ENCODE peak calls at places on chromosomes 4 and X, in four cellular contexts. U is cardiac muscle cell, D is tibial nerve, V is HFF-Myc. A is an unnamed sample.

GRCh38 chr4:55437356-55437796 is 41.6 kb downstream of the TMEM165 start:
- DNase-seq in U (no peak), D (no peak), V (no peak), A (peak)

GRCh38 chr4:138320030-138320429 is 77.9 kb upstream of the SLC7A11 start:
- DNase-seq in U (no peak), D (no peak), V (no peak), A (no peak)

GRCh38 chr4:147865926-147866325 is 134.0 kb downstream of the ARHGAP10 start:
- DNase-seq in U (no peak), D (no peak), V (no peak), A (peak)

GRCh38 chrX:113919387-113919786 is 664.5 kb upstream of the HTR2C start:
- DNase-seq in U (no peak), D (no peak), V (no peak), A (no peak)

GRCh38 chr4:52028970-52029369 is 8.8 kb upstream of the LRRC66 start:
- DNase-seq in U (no peak), D (no peak), V (peak), A (peak)

GRCh38 chr4:17577660-17578481 is 873 bp downstream of the LAP3 start:
- DNase-seq in U (peak), D (peak), V (no peak), A (peak)

GRCh38 chrX:54045563-54046228 is 1.4 kb upstream of the PHF8 start:
- DNase-seq in U (no peak), D (no peak), V (no peak), A (no peak)

GRCh38 chrX:148380107-148380506 is 120.3 kb upstream of the AFF2 start:
- DNase-seq in U (no peak), D (no peak), V (no peak), A (no peak)

GRCh38 chr4:37236165-37236564 is 8.4 kb upstream of the NWD2 start:
- DNase-seq in U (no peak), D (no peak), V (no peak), A (no peak)

GRCh38 chr4:48543796-48544195 is 53.7 kb downstream of the ZAR1 start:
- DNase-seq in U (no peak), D (no peak), V (no peak), A (peak)

GRCh38 chrX:54481751-54482150 is 14.3 kb downstream of the FGD1 start:
- DNase-seq in U (no peak), D (no peak), V (no peak), A (no peak)

GRCh38 chr4:15756361-15756861 is 21.7 kb upstream of the CD38 start:
- DNase-seq in U (no peak), D (no peak), V (peak), A (peak)

GRCh38 chr4:115596265-115597001 is 483.0 kb upstream of the NDST4 start:
- DNase-seq in U (no peak), D (no peak), V (no peak), A (no peak)

GRCh38 chrX:148501121-148502066 is 977 bp downstream of the AFF2 start:
- DNase-seq in U (peak), D (no peak), V (no peak), A (no peak)

GRCh38 chr4:3295837-3296624 is 3.2 kb downstream of the RGS12 start:
- DNase-seq in U (no peak), D (no peak), V (no peak), A (no peak)

GRCh38 chr4:109826719-109827118 is 1.1 kb upstream of the RRH start:
- DNase-seq in U (peak), D (no peak), V (no peak), A (peak)

GRCh38 chrX:135328421-135329005 is 19.2 kb downstream of the ETDC start:
- DNase-seq in U (no peak), D (no peak), V (no peak), A (peak)

GRCh38 chr4:187550256-187550950 is 445.2 kb upstream of the ZFP42 start:
- DNase-seq in U (no peak), D (no peak), V (no peak), A (peak)

GRCh38 chr4:111466821-111467605 is 678.2 kb upstream of the FAM241A start:
- DNase-seq in U (no peak), D (no peak), V (no peak), A (no peak)

GRCh38 chr4:111464251-111465045 is 680.8 kb upstream of the FAM241A start:
- DNase-seq in U (no peak), D (no peak), V (no peak), A (no peak)
- H3K4me3 ChIP-seq in U (no peak), D (no peak), V (no peak), A (no peak)

GRCh38 chrX:154140742-154141141 is 3.3 kb upstream of the OPN1LW start:
- DNase-seq in U (no peak), D (no peak), V (no peak), A (no peak)

GRCh38 chrX:154140206-154140605 is 3.8 kb upstream of the OPN1LW start:
- DNase-seq in U (no peak), D (no peak), V (no peak), A (no peak)

GRCh38 chrX:154135458-154136229 is 8.4 kb upstream of the OPN1LW start:
- DNase-seq in U (no peak), D (no peak), V (no peak), A (no peak)

GRCh38 chrX:154138857-154139256 is 5.2 kb upstream of the OPN1LW start:
- DNase-seq in U (no peak), D (no peak), V (no peak), A (no peak)

GRCh38 chrX:154136627-154137161 is 7.3 kb upstream of the OPN1LW start:
- DNase-seq in U (peak), D (peak), V (no peak), A (peak)
- TF ChIP-seq CTCF in U (peak), D (peak), V (peak), A (peak)

GRCh38 chrX:3345281-3346081 is 971 bp downstream of the MXRA5 start:
- DNase-seq in U (peak), D (no peak), V (no peak), A (peak)

GRCh38 chrX:3348191-3348590 is 1.7 kb upstream of the MXRA5 start:
- DNase-seq in U (no peak), D (no peak), V (no peak), A (no peak)

GRCh38 chrX:3351287-3351686 is 4.8 kb upstream of the MXRA5 start:
- DNase-seq in U (no peak), D (no peak), V (no peak), A (no peak)

GRCh38 chrX:3346436-3347329 is at the start of gene MXRA5:
- DNase-seq in U (peak), D (no peak), V (no peak), A (peak)
- H3K4me3 ChIP-seq in U (peak), D (peak), V (peak), A (peak)

GRCh38 chr4:105631818-105632400 is 76.6 kb downstream of the INTS12 start:
- DNase-seq in U (no peak), D (no peak), V (no peak), A (no peak)
- TF ChIP-seq CTCF in U (no peak), D (no peak), V (no peak), A (no peak)

GRCh38 chr4:84497220-84497834 is 1.8 kb downstream of the NKX6-1 start:
- DNase-seq in U (no peak), D (no peak), V (no peak), A (no peak)
- H3K4me3 ChIP-seq in U (no peak), D (no peak), V (no peak), A (no peak)

GRCh38 chr4:120286813-120287212 is 220.2 kb upstream of the MAD2L1 start:
- DNase-seq in U (peak), D (no peak), V (no peak), A (no peak)
- TF ChIP-seq CTCF in U (no peak), D (no peak), V (no peak), A (no peak)

DNA sequence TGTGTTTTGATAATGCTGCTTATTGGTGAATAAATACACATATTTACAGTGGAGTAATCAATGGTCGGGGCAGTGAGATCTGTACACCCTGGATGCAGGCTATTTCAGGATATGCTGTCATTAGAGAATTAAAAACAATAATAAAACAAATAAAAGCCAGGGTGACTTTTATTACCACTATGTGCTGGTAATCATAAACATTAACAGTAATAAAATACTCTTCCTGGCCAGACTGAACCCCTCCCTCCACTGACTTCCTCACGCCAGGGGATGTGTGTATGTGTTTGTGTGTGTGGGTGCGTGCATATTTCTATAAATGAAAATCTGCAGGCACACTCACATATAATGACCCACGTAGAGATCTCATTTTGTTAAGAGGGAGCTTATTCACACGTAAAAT is 98.0 kb upstream of the MAP9 start:
- DNase-seq in U (no peak), D (no peak), V (no peak), A (no peak)
- H3K4me3 ChIP-seq in U (no peak), D (no peak), V (no peak), A (no peak)

GRCh38 chr4:184097240-184097619 is 120.4 kb downstream of the ENPP6 start:
- DNase-seq in U (no peak), D (peak), V (no peak), A (no peak)
- TF ChIP-seq CTCF in U (peak), D (peak), V (peak), A (no peak)

GRCh38 chrX:45133465-45133864 is 67.2 kb downstream of the DIPK2B start:
- DNase-seq in U (no peak), D (no peak), V (no peak), A (no peak)
- H3K4me3 ChIP-seq in U (no peak), D (no peak), V (no peak), A (no peak)

A was measured in fibroblast of pulmonary artery.